ENCODE peak calls at places on chromosomes 7 and 10, in six cellular contexts. One of them, this sample, is unnamed.

GRCh38 chr10:29524294-29524693 is 110.5 kb downstream of the SVIL start:
- DNase-seq in stimulated activated naive CD4-positive, alpha-beta T cell: no peak
- DNase-seq in neural progenitor cell: no peak
- DNase-seq in skeletal muscle cell: no peak
- DNase-seq in NCI-H1417: no peak
- DNase-seq in stimulated activated CD4-positive, alpha-beta T cell treated with anti-CD3 and anti-CD28 coated beads, Interleukin-12 subunit alpha, Interleukin-12 subunit beta, amount 100 ng/mL, for 4 hours: no peak
- DNase-seq in this sample: no peak

GRCh38 chr7:47578581-47579270 is 3.2 kb downstream of the TNS3 start:
- DNase-seq in stimulated activated naive CD4-positive, alpha-beta T cell: no peak
- DNase-seq in neural progenitor cell: no peak
- DNase-seq in skeletal muscle cell: no peak
- DNase-seq in NCI-H1417: no peak
- DNase-seq in stimulated activated CD4-positive, alpha-beta T cell treated with anti-CD3 and anti-CD28 coated beads, Interleukin-12 subunit alpha, Interleukin-12 subunit beta, amount 100 ng/mL, for 4 hours: no peak
- DNase-seq in this sample: no peak

GRCh38 chr7:18495412-18496335 is at the start of gene HDAC9:
- DNase-seq in stimulated activated naive CD4-positive, alpha-beta T cell: no peak
- DNase-seq in neural progenitor cell: peak
- DNase-seq in skeletal muscle cell: peak
- DNase-seq in NCI-H1417: peak
- DNase-seq in stimulated activated CD4-positive, alpha-beta T cell treated with anti-CD3 and anti-CD28 coated beads, Interleukin-12 subunit alpha, Interleukin-12 subunit beta, amount 100 ng/mL, for 4 hours: no peak
- DNase-seq in this sample: peak

GRCh38 chr10:125001313-125002043 is 59.6 kb downstream of the ZRANB1 start:
- DNase-seq in stimulated activated naive CD4-positive, alpha-beta T cell: no peak
- DNase-seq in neural progenitor cell: no peak
- DNase-seq in skeletal muscle cell: no peak
- DNase-seq in NCI-H1417: no peak
- DNase-seq in stimulated activated CD4-positive, alpha-beta T cell treated with anti-CD3 and anti-CD28 coated beads, Interleukin-12 subunit alpha, Interleukin-12 subunit beta, amount 100 ng/mL, for 4 hours: no peak
- DNase-seq in this sample: no peak

GRCh38 chr7:131231381-131232220 is 96.1 kb upstream of the MKLN1 start:
- DNase-seq in stimulated activated naive CD4-positive, alpha-beta T cell: peak
- DNase-seq in neural progenitor cell: no peak
- DNase-seq in skeletal muscle cell: peak
- DNase-seq in NCI-H1417: no peak
- DNase-seq in stimulated activated CD4-positive, alpha-beta T cell treated with anti-CD3 and anti-CD28 coated beads, Interleukin-12 subunit alpha, Interleukin-12 subunit beta, amount 100 ng/mL, for 4 hours: peak
- DNase-seq in this sample: no peak

GRCh38 chr7:80826520-80827237 is 92.2 kb downstream of the SEMA3C start:
- DNase-seq in stimulated activated naive CD4-positive, alpha-beta T cell: no peak
- DNase-seq in neural progenitor cell: no peak
- DNase-seq in skeletal muscle cell: no peak
- DNase-seq in NCI-H1417: peak
- DNase-seq in stimulated activated CD4-positive, alpha-beta T cell treated with anti-CD3 and anti-CD28 coated beads, Interleukin-12 subunit alpha, Interleukin-12 subunit beta, amount 100 ng/mL, for 4 hours: no peak
- DNase-seq in this sample: no peak

GRCh38 chr7:94620703-94621118 is 35.2 kb downstream of the SGCE start:
- DNase-seq in stimulated activated naive CD4-positive, alpha-beta T cell: no peak
- DNase-seq in neural progenitor cell: no peak
- DNase-seq in skeletal muscle cell: peak
- DNase-seq in NCI-H1417: peak
- DNase-seq in stimulated activated CD4-positive, alpha-beta T cell treated with anti-CD3 and anti-CD28 coated beads, Interleukin-12 subunit alpha, Interleukin-12 subunit beta, amount 100 ng/mL, for 4 hours: peak
- DNase-seq in this sample: peak

GRCh38 chr10:44010873-44011602 is 362.4 kb upstream of the ZNF32 start:
- DNase-seq in stimulated activated naive CD4-positive, alpha-beta T cell: no peak
- DNase-seq in neural progenitor cell: no peak
- DNase-seq in skeletal muscle cell: no peak
- DNase-seq in NCI-H1417: no peak
- DNase-seq in stimulated activated CD4-positive, alpha-beta T cell treated with anti-CD3 and anti-CD28 coated beads, Interleukin-12 subunit alpha, Interleukin-12 subunit beta, amount 100 ng/mL, for 4 hours: no peak
- DNase-seq in this sample: no peak

GRCh38 chr7:105003275-105003674 is 10.7 kb upstream of the KMT2E start:
- DNase-seq in stimulated activated naive CD4-positive, alpha-beta T cell: no peak
- DNase-seq in neural progenitor cell: no peak
- DNase-seq in skeletal muscle cell: no peak
- DNase-seq in NCI-H1417: no peak
- DNase-seq in stimulated activated CD4-positive, alpha-beta T cell treated with anti-CD3 and anti-CD28 coated beads, Interleukin-12 subunit alpha, Interleukin-12 subunit beta, amount 100 ng/mL, for 4 hours: no peak
- DNase-seq in this sample: peak

GRCh38 chr10:48248462-48248861 is 26.0 kb downstream of the FRMPD2 start:
- DNase-seq in stimulated activated naive CD4-positive, alpha-beta T cell: no peak
- DNase-seq in neural progenitor cell: no peak
- DNase-seq in skeletal muscle cell: no peak
- DNase-seq in NCI-H1417: no peak
- DNase-seq in stimulated activated CD4-positive, alpha-beta T cell treated with anti-CD3 and anti-CD28 coated beads, Interleukin-12 subunit alpha, Interleukin-12 subunit beta, amount 100 ng/mL, for 4 hours: no peak
- DNase-seq in this sample: no peak

GRCh38 chr7:30660331-30661255 is 21.7 kb downstream of the CRHR2 start:
- DNase-seq in stimulated activated naive CD4-positive, alpha-beta T cell: no peak
- DNase-seq in neural progenitor cell: no peak
- DNase-seq in skeletal muscle cell: no peak
- DNase-seq in NCI-H1417: peak
- DNase-seq in stimulated activated CD4-positive, alpha-beta T cell treated with anti-CD3 and anti-CD28 coated beads, Interleukin-12 subunit alpha, Interleukin-12 subunit beta, amount 100 ng/mL, for 4 hours: no peak
- DNase-seq in this sample: no peak

GRCh38 chr7:155533120-155533826 is 13.1 kb downstream of the CNPY1 start:
- DNase-seq in stimulated activated naive CD4-positive, alpha-beta T cell: no peak
- DNase-seq in neural progenitor cell: peak
- DNase-seq in skeletal muscle cell: no peak
- DNase-seq in NCI-H1417: peak
- DNase-seq in stimulated activated CD4-positive, alpha-beta T cell treated with anti-CD3 and anti-CD28 coated beads, Interleukin-12 subunit alpha, Interleukin-12 subunit beta, amount 100 ng/mL, for 4 hours: peak
- DNase-seq in this sample: no peak

GRCh38 chr7:44093102-44093641 is 10.8 kb upstream of the POLM start:
- DNase-seq in stimulated activated naive CD4-positive, alpha-beta T cell: no peak
- DNase-seq in neural progenitor cell: no peak
- DNase-seq in skeletal muscle cell: no peak
- DNase-seq in NCI-H1417: no peak
- DNase-seq in stimulated activated CD4-positive, alpha-beta T cell treated with anti-CD3 and anti-CD28 coated beads, Interleukin-12 subunit alpha, Interleukin-12 subunit beta, amount 100 ng/mL, for 4 hours: no peak
- DNase-seq in this sample: no peak

GRCh38 chr7:112537822-112538221 is 57.0 kb downstream of the LSMEM1 start:
- DNase-seq in stimulated activated naive CD4-positive, alpha-beta T cell: no peak
- DNase-seq in neural progenitor cell: no peak
- DNase-seq in skeletal muscle cell: no peak
- DNase-seq in NCI-H1417: no peak
- DNase-seq in stimulated activated CD4-positive, alpha-beta T cell treated with anti-CD3 and anti-CD28 coated beads, Interleukin-12 subunit alpha, Interleukin-12 subunit beta, amount 100 ng/mL, for 4 hours: no peak
- DNase-seq in this sample: no peak

GRCh38 chr7:106022193-106022821 is 59.2 kb downstream of the CDHR3 start:
- DNase-seq in stimulated activated naive CD4-positive, alpha-beta T cell: peak
- DNase-seq in neural progenitor cell: no peak
- DNase-seq in skeletal muscle cell: no peak
- DNase-seq in NCI-H1417: no peak
- DNase-seq in stimulated activated CD4-positive, alpha-beta T cell treated with anti-CD3 and anti-CD28 coated beads, Interleukin-12 subunit alpha, Interleukin-12 subunit beta, amount 100 ng/mL, for 4 hours: no peak
- DNase-seq in this sample: no peak

GRCh38 chr10:22761569-22762220 is 47.3 kb upstream of the PIP4K2A start:
- DNase-seq in stimulated activated naive CD4-positive, alpha-beta T cell: no peak
- DNase-seq in neural progenitor cell: peak
- DNase-seq in skeletal muscle cell: no peak
- DNase-seq in NCI-H1417: no peak
- DNase-seq in stimulated activated CD4-positive, alpha-beta T cell treated with anti-CD3 and anti-CD28 coated beads, Interleukin-12 subunit alpha, Interleukin-12 subunit beta, amount 100 ng/mL, for 4 hours: no peak
- DNase-seq in this sample: no peak

GRCh38 chr10:116385994-116386809 is 41.4 kb upstream of the PNLIPRP3 start:
- DNase-seq in stimulated activated naive CD4-positive, alpha-beta T cell: no peak
- DNase-seq in neural progenitor cell: peak
- DNase-seq in skeletal muscle cell: no peak
- DNase-seq in NCI-H1417: peak
- DNase-seq in stimulated activated CD4-positive, alpha-beta T cell treated with anti-CD3 and anti-CD28 coated beads, Interleukin-12 subunit alpha, Interleukin-12 subunit beta, amount 100 ng/mL, for 4 hours: no peak
- DNase-seq in this sample: peak

GRCh38 chr10:10551595-10551994 is 466.1 kb upstream of the CELF2 start:
- DNase-seq in stimulated activated naive CD4-positive, alpha-beta T cell: no peak
- DNase-seq in neural progenitor cell: peak
- DNase-seq in skeletal muscle cell: no peak
- DNase-seq in NCI-H1417: no peak
- DNase-seq in stimulated activated CD4-positive, alpha-beta T cell treated with anti-CD3 and anti-CD28 coated beads, Interleukin-12 subunit alpha, Interleukin-12 subunit beta, amount 100 ng/mL, for 4 hours: no peak
- DNase-seq in this sample: no peak

GRCh38 chr7:66140924-66141323 is 26.3 kb downstream of the CRCP start:
- DNase-seq in stimulated activated naive CD4-positive, alpha-beta T cell: no peak
- DNase-seq in neural progenitor cell: peak
- DNase-seq in skeletal muscle cell: no peak
- DNase-seq in NCI-H1417: peak
- DNase-seq in stimulated activated CD4-positive, alpha-beta T cell treated with anti-CD3 and anti-CD28 coated beads, Interleukin-12 subunit alpha, Interleukin-12 subunit beta, amount 100 ng/mL, for 4 hours: no peak
- DNase-seq in this sample: peak

GRCh38 chr10:12547301-12547771 is 198.0 kb downstream of the CAMK1D start:
- DNase-seq in stimulated activated naive CD4-positive, alpha-beta T cell: peak
- DNase-seq in neural progenitor cell: no peak
- DNase-seq in skeletal muscle cell: no peak
- DNase-seq in NCI-H1417: peak
- DNase-seq in stimulated activated CD4-positive, alpha-beta T cell treated with anti-CD3 and anti-CD28 coated beads, Interleukin-12 subunit alpha, Interleukin-12 subunit beta, amount 100 ng/mL, for 4 hours: no peak
- DNase-seq in this sample: no peak

GRCh38 chr7:87344446-87344845 is 1.0 kb upstream of the CROT start:
- DNase-seq in stimulated activated naive CD4-positive, alpha-beta T cell: no peak
- DNase-seq in neural progenitor cell: no peak
- DNase-seq in skeletal muscle cell: no peak
- DNase-seq in NCI-H1417: peak
- DNase-seq in stimulated activated CD4-positive, alpha-beta T cell treated with anti-CD3 and anti-CD28 coated beads, Interleukin-12 subunit alpha, Interleukin-12 subunit beta, amount 100 ng/mL, for 4 hours: no peak
- DNase-seq in this sample: peak

GRCh38 chr10:16274911-16275310 is 161.9 kb upstream of the PTER start:
- DNase-seq in stimulated activated naive CD4-positive, alpha-beta T cell: no peak
- DNase-seq in neural progenitor cell: no peak
- DNase-seq in skeletal muscle cell: no peak
- DNase-seq in NCI-H1417: no peak
- DNase-seq in stimulated activated CD4-positive, alpha-beta T cell treated with anti-CD3 and anti-CD28 coated beads, Interleukin-12 subunit alpha, Interleukin-12 subunit beta, amount 100 ng/mL, for 4 hours: no peak
- DNase-seq in this sample: no peak

GRCh38 chr7:22013711-22014110 is 68.0 kb upstream of the CDCA7L start:
- DNase-seq in stimulated activated naive CD4-positive, alpha-beta T cell: no peak
- DNase-seq in neural progenitor cell: no peak
- DNase-seq in skeletal muscle cell: no peak
- DNase-seq in NCI-H1417: no peak
- DNase-seq in stimulated activated CD4-positive, alpha-beta T cell treated with anti-CD3 and anti-CD28 coated beads, Interleukin-12 subunit alpha, Interleukin-12 subunit beta, amount 100 ng/mL, for 4 hours: no peak
- DNase-seq in this sample: no peak

GRCh38 chr10:11437391-11438241 is 173.8 kb downstream of the USP6NL start:
- DNase-seq in stimulated activated naive CD4-positive, alpha-beta T cell: no peak
- DNase-seq in neural progenitor cell: peak
- DNase-seq in skeletal muscle cell: no peak
- DNase-seq in NCI-H1417: no peak
- DNase-seq in stimulated activated CD4-positive, alpha-beta T cell treated with anti-CD3 and anti-CD28 coated beads, Interleukin-12 subunit alpha, Interleukin-12 subunit beta, amount 100 ng/mL, for 4 hours: no peak
- DNase-seq in this sample: no peak

GRCh38 chr10:120511165-120511564 is 54.1 kb downstream of the PLPP4 start:
- DNase-seq in stimulated activated naive CD4-positive, alpha-beta T cell: no peak
- DNase-seq in neural progenitor cell: no peak
- DNase-seq in skeletal muscle cell: no peak
- DNase-seq in NCI-H1417: no peak
- DNase-seq in stimulated activated CD4-positive, alpha-beta T cell treated with anti-CD3 and anti-CD28 coated beads, Interleukin-12 subunit alpha, Interleukin-12 subunit beta, amount 100 ng/mL, for 4 hours: no peak
- DNase-seq in this sample: peak

GRCh38 chr7:70143089-70144044 is 545.1 kb downstream of the AUTS2 start:
- DNase-seq in stimulated activated naive CD4-positive, alpha-beta T cell: no peak
- DNase-seq in neural progenitor cell: no peak
- DNase-seq in skeletal muscle cell: peak
- DNase-seq in NCI-H1417: peak
- DNase-seq in stimulated activated CD4-positive, alpha-beta T cell treated with anti-CD3 and anti-CD28 coated beads, Interleukin-12 subunit alpha, Interleukin-12 subunit beta, amount 100 ng/mL, for 4 hours: no peak
- DNase-seq in this sample: no peak

This sample was measured in ACHN.